ENCODE peak calls at places on chromosomes 5 and 9, in seven cellular contexts. One of them, this sample, is unnamed.

GRCh38 chr5:96279796-96280542 is 153.1 kb downstream of the PCSK1 start:
- DNase-seq in esophagus squamous epithelium: no peak
- DNase-seq in breast epithelium: no peak
- DNase-seq in sigmoid colon: no peak
- DNase-seq in heart left ventricle: no peak
- DNase-seq in IMR-90: peak; percentile 34
- DNase-seq in body of pancreas: no peak
- DNase-seq in this sample: no peak

GRCh38 chr9:133621868-133622267 is 12.7 kb upstream of the FAM163B start:
- DNase-seq in esophagus squamous epithelium: no peak
- DNase-seq in breast epithelium: no peak
- DNase-seq in sigmoid colon: no peak
- DNase-seq in heart left ventricle: no peak
- DNase-seq in IMR-90: no peak
- DNase-seq in body of pancreas: no peak
- DNase-seq in this sample: no peak

GRCh38 chr9:91758491-91758981 is 191.5 kb downstream of the ROR2 start:
- DNase-seq in esophagus squamous epithelium: no peak
- DNase-seq in breast epithelium: no peak
- DNase-seq in sigmoid colon: peak; percentile 83
- DNase-seq in heart left ventricle: no peak
- DNase-seq in IMR-90: peak; percentile 58
- DNase-seq in body of pancreas: no peak
- DNase-seq in this sample: peak; percentile 54

GRCh38 chr9:128905964-128906363 is 14.8 kb upstream of the PHYHD1 start:
- DNase-seq in esophagus squamous epithelium: no peak
- DNase-seq in breast epithelium: no peak
- DNase-seq in sigmoid colon: no peak
- DNase-seq in heart left ventricle: no peak
- DNase-seq in IMR-90: no peak
- DNase-seq in body of pancreas: no peak
- DNase-seq in this sample: no peak

GRCh38 chr9:72362680-72363139 is 2.3 kb downstream of the ZFAND5 start:
- DNase-seq in esophagus squamous epithelium: no peak
- DNase-seq in breast epithelium: peak; percentile 72
- DNase-seq in sigmoid colon: peak; percentile 88
- DNase-seq in heart left ventricle: peak; percentile 82
- DNase-seq in IMR-90: peak; percentile 76
- DNase-seq in body of pancreas: peak; percentile 78
- DNase-seq in this sample: peak; percentile 91

GRCh38 chr5:140674629-140675028 is 1.3 kb upstream of the DND1 start:
- DNase-seq in esophagus squamous epithelium: no peak
- DNase-seq in breast epithelium: no peak
- DNase-seq in sigmoid colon: no peak
- DNase-seq in heart left ventricle: no peak
- DNase-seq in IMR-90: no peak
- DNase-seq in body of pancreas: no peak
- DNase-seq in this sample: no peak

GRCh38 chr9:77417570-77417969 is 230.6 kb downstream of the GNA14 start:
- DNase-seq in esophagus squamous epithelium: no peak
- DNase-seq in breast epithelium: no peak
- DNase-seq in sigmoid colon: no peak
- DNase-seq in heart left ventricle: no peak
- DNase-seq in IMR-90: peak; percentile 79
- DNase-seq in body of pancreas: no peak
- DNase-seq in this sample: no peak

GRCh38 chr9:126499005-126499910 is 114.5 kb upstream of the LMX1B start:
- DNase-seq in esophagus squamous epithelium: no peak
- DNase-seq in breast epithelium: no peak
- DNase-seq in sigmoid colon: peak; percentile 60
- DNase-seq in heart left ventricle: no peak
- DNase-seq in IMR-90: peak; percentile 17
- DNase-seq in body of pancreas: no peak
- DNase-seq in this sample: peak; percentile 38

GRCh38 chr5:9903806-9904205 is 273.7 kb upstream of the TAS2R1 start:
- DNase-seq in esophagus squamous epithelium: no peak
- DNase-seq in breast epithelium: no peak
- DNase-seq in sigmoid colon: no peak
- DNase-seq in heart left ventricle: no peak
- DNase-seq in IMR-90: peak; percentile 62
- DNase-seq in body of pancreas: no peak
- DNase-seq in this sample: no peak

GRCh38 chr5:90939208-90939607 is 380.6 kb downstream of the ADGRV1 start:
- DNase-seq in esophagus squamous epithelium: no peak
- DNase-seq in breast epithelium: no peak
- DNase-seq in sigmoid colon: no peak
- DNase-seq in heart left ventricle: no peak
- DNase-seq in IMR-90: no peak
- DNase-seq in body of pancreas: no peak
- DNase-seq in this sample: no peak

GRCh38 chr9:95055851-95056551 is 261.5 kb downstream of the FANCC start:
- DNase-seq in esophagus squamous epithelium: no peak
- DNase-seq in breast epithelium: peak; percentile 16
- DNase-seq in sigmoid colon: no peak
- DNase-seq in heart left ventricle: no peak
- DNase-seq in IMR-90: peak; percentile 77
- DNase-seq in body of pancreas: no peak
- DNase-seq in this sample: no peak

GRCh38 chr5:169648725-169649124 is 11.7 kb downstream of the DOCK2 start:
- DNase-seq in esophagus squamous epithelium: no peak
- DNase-seq in breast epithelium: no peak
- DNase-seq in sigmoid colon: no peak
- DNase-seq in heart left ventricle: peak; percentile 18
- DNase-seq in IMR-90: peak; percentile 48
- DNase-seq in body of pancreas: peak; percentile 11
- DNase-seq in this sample: no peak

GRCh38 chr9:112809351-112809848 is 58.8 kb downstream of the SNX30 start:
- DNase-seq in esophagus squamous epithelium: no peak
- DNase-seq in breast epithelium: no peak
- DNase-seq in sigmoid colon: no peak
- DNase-seq in heart left ventricle: no peak
- DNase-seq in IMR-90: no peak
- DNase-seq in body of pancreas: peak; percentile 13
- DNase-seq in this sample: no peak

GRCh38 chr5:140598836-140599235 is 34.1 kb downstream of the CD14 start:
- DNase-seq in esophagus squamous epithelium: no peak
- DNase-seq in breast epithelium: no peak
- DNase-seq in sigmoid colon: no peak
- DNase-seq in heart left ventricle: no peak
- DNase-seq in IMR-90: no peak
- DNase-seq in body of pancreas: no peak
- DNase-seq in this sample: no peak

GRCh38 chr5:150164211-150164610 is 2.4 kb upstream of the CDX1 start:
- DNase-seq in esophagus squamous epithelium: no peak
- DNase-seq in breast epithelium: no peak
- DNase-seq in sigmoid colon: no peak
- DNase-seq in heart left ventricle: no peak
- DNase-seq in IMR-90: no peak
- DNase-seq in body of pancreas: no peak
- DNase-seq in this sample: no peak

GRCh38 chr5:150167908-150168307 is 1.3 kb downstream of the CDX1 start:
- DNase-seq in esophagus squamous epithelium: no peak
- DNase-seq in breast epithelium: no peak
- DNase-seq in sigmoid colon: no peak
- DNase-seq in heart left ventricle: no peak
- DNase-seq in IMR-90: no peak
- DNase-seq in body of pancreas: no peak
- DNase-seq in this sample: no peak

GRCh38 chr5:150164640-150165039 is 1.9 kb upstream of the CDX1 start:
- DNase-seq in esophagus squamous epithelium: no peak
- DNase-seq in breast epithelium: peak; percentile 32
- DNase-seq in sigmoid colon: peak; percentile 88
- DNase-seq in heart left ventricle: no peak
- DNase-seq in IMR-90: peak; percentile 25
- DNase-seq in body of pancreas: no peak
- DNase-seq in this sample: peak; percentile 75

GRCh38 chr5:150167163-150167798 is 703 bp downstream of the CDX1 start:
- DNase-seq in esophagus squamous epithelium: no peak
- DNase-seq in breast epithelium: no peak
- DNase-seq in sigmoid colon: no peak
- DNase-seq in heart left ventricle: no peak
- DNase-seq in IMR-90: no peak
- DNase-seq in body of pancreas: no peak
- DNase-seq in this sample: no peak

GRCh38 chr5:150166193-150167162 is at the start of gene CDX1:
- DNase-seq in esophagus squamous epithelium: no peak
- DNase-seq in breast epithelium: no peak
- DNase-seq in sigmoid colon: no peak
- DNase-seq in heart left ventricle: no peak
- DNase-seq in IMR-90: no peak
- DNase-seq in body of pancreas: no peak
- DNase-seq in this sample: no peak
- H3K4me3 ChIP-seq in esophagus squamous epithelium: no peak within 1 kb of the TSS
- H3K4me3 ChIP-seq in breast epithelium: no peak within 1 kb of the TSS
- H3K4me3 ChIP-seq in sigmoid colon: no peak within 1 kb of the TSS
- H3K4me3 ChIP-seq in heart left ventricle: no peak within 1 kb of the TSS
- H3K4me3 ChIP-seq in IMR-90: no peak within 1 kb of the TSS
- H3K4me3 ChIP-seq in body of pancreas: no peak within 1 kb of the TSS
- H3K4me3 ChIP-seq in this sample: peak within 1 kb of the TSS; percentile 32

GRCh38 chr9:94026816-94027215 is 57.4 kb upstream of the PTPDC1 start:
- DNase-seq in esophagus squamous epithelium: no peak
- DNase-seq in breast epithelium: no peak
- DNase-seq in sigmoid colon: no peak
- DNase-seq in heart left ventricle: no peak
- DNase-seq in IMR-90: no peak
- DNase-seq in body of pancreas: no peak
- DNase-seq in this sample: no peak
- TF ChIP-seq POLR2A in esophagus squamous epithelium: no peak
- TF ChIP-seq POLR2A in breast epithelium: no peak
- TF ChIP-seq POLR2A in sigmoid colon: no peak
- TF ChIP-seq POLR2A in heart left ventricle: no peak
- TF ChIP-seq POLR2A in IMR-90: no peak
- TF ChIP-seq POLR2A in body of pancreas: no peak
- TF ChIP-seq POLR2A in this sample: no peak

DNA sequence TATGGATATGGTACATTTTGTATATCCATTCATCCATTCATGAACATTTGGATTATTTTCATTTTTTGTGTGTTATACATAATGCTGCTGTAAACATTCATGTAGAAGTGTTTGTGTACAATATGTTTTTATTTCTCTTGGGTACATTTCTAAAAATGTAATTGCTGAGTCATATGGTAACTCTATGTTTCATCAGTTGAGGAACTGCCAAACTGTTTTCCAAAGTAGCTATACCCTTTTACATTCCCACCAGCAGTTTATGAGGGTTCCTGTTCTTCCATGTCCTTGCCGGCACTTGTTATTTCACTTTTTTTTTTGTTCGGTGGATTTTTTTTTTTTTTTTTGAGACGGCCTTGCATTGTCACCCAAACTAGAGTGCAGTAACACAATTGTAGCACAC is 54.0 kb upstream of the MCCC2 start:
- DNase-seq in esophagus squamous epithelium: no peak
- DNase-seq in breast epithelium: no peak
- DNase-seq in sigmoid colon: no peak
- DNase-seq in heart left ventricle: no peak
- DNase-seq in IMR-90: peak; percentile 54
- DNase-seq in body of pancreas: no peak
- DNase-seq in this sample: no peak
- H3K27ac ChIP-seq in esophagus squamous epithelium: no peak overlapping the region
- H3K27ac ChIP-seq in breast epithelium: no peak overlapping the region
- H3K27ac ChIP-seq in sigmoid colon: no peak overlapping the region
- H3K27ac ChIP-seq in heart left ventricle: no peak overlapping the region
- H3K27ac ChIP-seq in IMR-90: no peak overlapping the region
- H3K27ac ChIP-seq in body of pancreas: no peak overlapping the region
- H3K27ac ChIP-seq in this sample: no peak overlapping the region

DNA sequence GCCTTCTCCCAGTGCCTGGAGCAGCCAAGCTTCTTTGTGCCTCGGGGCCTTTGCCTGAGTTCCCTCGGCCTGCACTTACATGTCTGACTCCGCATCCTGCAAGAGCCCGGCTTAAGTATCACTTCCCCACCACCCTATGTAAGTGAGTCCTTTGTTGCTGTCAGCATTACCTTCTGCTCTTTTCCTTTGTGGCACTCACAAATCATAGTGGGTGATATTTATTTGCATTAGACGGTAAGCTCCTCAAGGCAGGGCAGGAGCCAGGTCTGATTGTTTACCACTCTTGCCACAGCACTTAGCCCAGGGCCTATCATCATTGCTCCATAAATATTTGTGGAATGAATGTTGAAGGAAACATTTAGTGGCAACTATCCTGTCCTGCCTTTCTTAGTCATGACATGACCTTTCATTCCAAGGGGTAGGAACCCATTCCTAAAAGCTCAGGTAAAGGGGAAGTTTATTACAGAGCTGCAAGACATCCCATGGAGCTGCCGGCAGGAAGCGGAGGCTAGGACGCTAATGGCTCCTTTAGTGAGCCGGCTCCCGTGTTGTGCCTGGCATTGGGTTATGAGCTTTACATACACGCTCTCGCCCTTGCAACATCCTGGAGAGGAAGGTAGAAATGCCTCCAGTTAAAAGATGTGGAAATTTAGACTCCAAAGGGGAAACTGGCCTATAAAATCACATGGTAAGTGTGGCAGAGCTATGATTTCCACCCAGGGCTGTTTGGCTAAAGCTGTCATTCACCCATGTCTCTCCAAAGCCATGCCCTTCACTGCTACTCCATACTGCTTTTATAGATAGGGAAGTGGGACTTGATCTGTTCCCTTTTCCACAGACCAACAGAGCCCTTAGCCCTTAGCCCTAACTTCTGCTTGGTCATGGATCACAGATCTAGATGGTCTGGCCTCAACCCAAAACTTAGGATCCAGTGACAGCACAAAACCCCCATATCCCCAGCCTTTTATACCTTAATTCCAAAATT is 5.0 kb downstream of the GM2A start:
- DNase-seq in esophagus squamous epithelium: no peak
- DNase-seq in breast epithelium: no peak
- DNase-seq in sigmoid colon: no peak
- DNase-seq in heart left ventricle: no peak
- DNase-seq in IMR-90: peak; percentile 19
- DNase-seq in body of pancreas: peak; percentile 45
- DNase-seq in this sample: no peak
- H3K4me3 ChIP-seq in esophagus squamous epithelium: no peak overlapping the region
- H3K4me3 ChIP-seq in breast epithelium: no peak overlapping the region
- H3K4me3 ChIP-seq in sigmoid colon: no peak overlapping the region
- H3K4me3 ChIP-seq in heart left ventricle: no peak overlapping the region
- H3K4me3 ChIP-seq in IMR-90: no peak overlapping the region
- H3K4me3 ChIP-seq in body of pancreas: no peak overlapping the region
- H3K4me3 ChIP-seq in this sample: no peak overlapping the region

DNA sequence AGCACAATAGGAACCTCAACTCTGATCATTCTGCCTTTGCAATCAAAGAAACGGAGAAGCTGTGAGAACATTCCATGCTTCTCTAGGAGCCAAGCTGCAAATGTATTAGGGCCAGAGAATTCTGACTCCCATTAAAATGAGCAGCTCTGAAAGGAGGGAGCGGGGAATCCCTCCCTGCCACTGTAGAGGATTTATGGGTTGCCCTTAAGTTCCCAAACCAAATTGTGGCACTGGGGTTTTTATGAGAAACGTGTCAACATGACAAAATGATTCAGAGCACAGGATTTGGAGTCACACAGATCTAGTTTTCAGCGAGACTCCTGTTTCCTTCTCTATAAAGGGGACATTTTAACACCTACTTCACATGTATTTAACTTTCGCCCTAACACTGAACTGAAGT is 1.8 kb downstream of the IL6ST start:
- DNase-seq in esophagus squamous epithelium: no peak
- DNase-seq in breast epithelium: no peak
- DNase-seq in sigmoid colon: no peak
- DNase-seq in heart left ventricle: no peak
- DNase-seq in IMR-90: peak; percentile 48
- DNase-seq in body of pancreas: no peak
- DNase-seq in this sample: peak; percentile 36
- TF ChIP-seq POLR2A in esophagus squamous epithelium: no peak
- TF ChIP-seq POLR2A in breast epithelium: no peak
- TF ChIP-seq POLR2A in sigmoid colon: peak; percentile 16
- TF ChIP-seq POLR2A in heart left ventricle: no peak
- TF ChIP-seq POLR2A in IMR-90: no peak
- TF ChIP-seq POLR2A in body of pancreas: no peak
- TF ChIP-seq POLR2A in this sample: no peak

This sample was measured in testis.